ENCODE peak calls at places on chromosome 6, in eight cellular contexts. One of them, this sample, is unnamed.

GRCh38 chr6:27679308-27679967 is 206.5 kb upstream of the ZNF184 start:
- DNase-seq in CD8-positive, alpha-beta T cell: no peak
- DNase-seq in psoas muscle: no peak
- DNase-seq in lung: no peak
- DNase-seq in GM23248: no peak
- DNase-seq in naive thymus-derived CD4-positive, alpha-beta T cell: no peak
- DNase-seq in PC-3: no peak
- DNase-seq in thoracic aorta: no peak
- DNase-seq in this sample: no peak

GRCh38 chr6:17473554-17473953 is 80.2 kb downstream of the CAP2 start:
- DNase-seq in GM23248: no peak
- DNase-seq in lung: no peak
- DNase-seq in CD8-positive, alpha-beta T cell: no peak
- DNase-seq in PC-3: no peak
- DNase-seq in thoracic aorta: no peak
- DNase-seq in psoas muscle: no peak
- DNase-seq in naive thymus-derived CD4-positive, alpha-beta T cell: no peak
- DNase-seq in this sample: no peak

GRCh38 chr6:6546318-6547110 is 42.0 kb upstream of the LY86 start:
- DNase-seq in CD8-positive, alpha-beta T cell: peak; percentile 4
- DNase-seq in psoas muscle: peak; percentile 41
- DNase-seq in lung: peak; percentile 53
- DNase-seq in PC-3: peak; percentile 6
- DNase-seq in thoracic aorta: no peak
- DNase-seq in naive thymus-derived CD4-positive, alpha-beta T cell: no peak
- DNase-seq in GM23248: no peak
- DNase-seq in this sample: no peak

GRCh38 chr6:97524846-97525245 is 241.8 kb upstream of the MMS22L start:
- DNase-seq in thoracic aorta: no peak
- DNase-seq in CD8-positive, alpha-beta T cell: no peak
- DNase-seq in lung: no peak
- DNase-seq in psoas muscle: no peak
- DNase-seq in GM23248: peak; percentile 0
- DNase-seq in naive thymus-derived CD4-positive, alpha-beta T cell: no peak
- DNase-seq in PC-3: peak; percentile 2
- DNase-seq in this sample: peak; percentile 77

GRCh38 chr6:43455034-43455747 is at the start of gene DLK2:
- DNase-seq in lung: no peak
- DNase-seq in GM23248: peak; percentile 33
- DNase-seq in PC-3: no peak
- DNase-seq in CD8-positive, alpha-beta T cell: peak; percentile 17
- DNase-seq in thoracic aorta: no peak
- DNase-seq in naive thymus-derived CD4-positive, alpha-beta T cell: no peak
- DNase-seq in psoas muscle: no peak
- DNase-seq in this sample: no peak

GRCh38 chr6:165676435-165677068 is 13.5 kb upstream of the PDE10A start:
- DNase-seq in GM23248: no peak
- DNase-seq in psoas muscle: no peak
- DNase-seq in CD8-positive, alpha-beta T cell: no peak
- DNase-seq in naive thymus-derived CD4-positive, alpha-beta T cell: no peak
- DNase-seq in thoracic aorta: no peak
- DNase-seq in lung: no peak
- DNase-seq in PC-3: no peak
- DNase-seq in this sample: no peak

GRCh38 chr6:49464691-49465090 is 1.5 kb downstream of the CENPQ start:
- DNase-seq in GM23248: peak; percentile 21
- DNase-seq in PC-3: no peak
- DNase-seq in CD8-positive, alpha-beta T cell: no peak
- DNase-seq in psoas muscle: no peak
- DNase-seq in lung: no peak
- DNase-seq in thoracic aorta: no peak
- DNase-seq in naive thymus-derived CD4-positive, alpha-beta T cell: no peak
- DNase-seq in this sample: no peak

GRCh38 chr6:141077355-141078333 is 1055.1 kb upstream of the GJE1 start:
- DNase-seq in thoracic aorta: no peak
- DNase-seq in naive thymus-derived CD4-positive, alpha-beta T cell: no peak
- DNase-seq in GM23248: peak; percentile 3
- DNase-seq in psoas muscle: no peak
- DNase-seq in lung: no peak
- DNase-seq in PC-3: peak; percentile 47
- DNase-seq in CD8-positive, alpha-beta T cell: no peak
- DNase-seq in this sample: peak; percentile 17

GRCh38 chr6:168870982-168871381 is 382.7 kb downstream of the THBS2 start:
- DNase-seq in naive thymus-derived CD4-positive, alpha-beta T cell: no peak
- DNase-seq in thoracic aorta: no peak
- DNase-seq in CD8-positive, alpha-beta T cell: no peak
- DNase-seq in lung: no peak
- DNase-seq in PC-3: no peak
- DNase-seq in psoas muscle: no peak
- DNase-seq in GM23248: no peak
- DNase-seq in this sample: no peak

GRCh38 chr6:12280458-12280857 is 9.7 kb upstream of the EDN1 start:
- DNase-seq in CD8-positive, alpha-beta T cell: no peak
- DNase-seq in naive thymus-derived CD4-positive, alpha-beta T cell: no peak
- DNase-seq in lung: no peak
- DNase-seq in GM23248: peak; percentile 84
- DNase-seq in psoas muscle: peak; percentile 26
- DNase-seq in PC-3: peak; percentile 72
- DNase-seq in thoracic aorta: no peak
- DNase-seq in this sample: no peak

GRCh38 chr6:85468326-85468725 is 18.4 kb downstream of the NT5E start:
- DNase-seq in GM23248: peak; percentile 76
- DNase-seq in naive thymus-derived CD4-positive, alpha-beta T cell: no peak
- DNase-seq in CD8-positive, alpha-beta T cell: no peak
- DNase-seq in thoracic aorta: no peak
- DNase-seq in lung: no peak
- DNase-seq in psoas muscle: no peak
- DNase-seq in PC-3: no peak
- DNase-seq in this sample: no peak

GRCh38 chr6:57222684-57223077 is 574 bp upstream of the RAB23 start:
- DNase-seq in GM23248: no peak
- DNase-seq in lung: no peak
- DNase-seq in thoracic aorta: no peak
- DNase-seq in naive thymus-derived CD4-positive, alpha-beta T cell: no peak
- DNase-seq in psoas muscle: no peak
- DNase-seq in CD8-positive, alpha-beta T cell: no peak
- DNase-seq in PC-3: no peak
- DNase-seq in this sample: no peak

GRCh38 chr6:15444881-15445280 is 199.0 kb downstream of the JARID2 start:
- DNase-seq in psoas muscle: no peak
- DNase-seq in thoracic aorta: no peak
- DNase-seq in CD8-positive, alpha-beta T cell: no peak
- DNase-seq in GM23248: no peak
- DNase-seq in PC-3: peak; percentile 51
- DNase-seq in lung: no peak
- DNase-seq in naive thymus-derived CD4-positive, alpha-beta T cell: no peak
- DNase-seq in this sample: no peak

GRCh38 chr6:89351632-89352328 is 742 bp downstream of the UBE2J1 start:
- DNase-seq in lung: no peak
- DNase-seq in CD8-positive, alpha-beta T cell: no peak
- DNase-seq in thoracic aorta: no peak
- DNase-seq in psoas muscle: no peak
- DNase-seq in PC-3: peak; percentile 22
- DNase-seq in GM23248: peak; percentile 38
- DNase-seq in naive thymus-derived CD4-positive, alpha-beta T cell: no peak
- DNase-seq in this sample: peak; percentile 15

GRCh38 chr6:56334937-56335336 is 87.6 kb upstream of the COL21A1 start:
- DNase-seq in PC-3: peak; percentile 92
- DNase-seq in lung: no peak
- DNase-seq in naive thymus-derived CD4-positive, alpha-beta T cell: no peak
- DNase-seq in psoas muscle: no peak
- DNase-seq in thoracic aorta: no peak
- DNase-seq in CD8-positive, alpha-beta T cell: no peak
- DNase-seq in GM23248: peak; percentile 88
- DNase-seq in this sample: peak; percentile 75

GRCh38 chr6:143164565-143165105 is 103.9 kb downstream of the AIG1 start:
- DNase-seq in naive thymus-derived CD4-positive, alpha-beta T cell: no peak
- DNase-seq in GM23248: no peak
- DNase-seq in PC-3: no peak
- DNase-seq in thoracic aorta: no peak
- DNase-seq in psoas muscle: no peak
- DNase-seq in CD8-positive, alpha-beta T cell: no peak
- DNase-seq in lung: no peak
- DNase-seq in this sample: no peak

GRCh38 chr6:25298508-25298834 is 19.3 kb downstream of the CARMIL1 start:
- DNase-seq in lung: no peak
- DNase-seq in CD8-positive, alpha-beta T cell: no peak
- DNase-seq in GM23248: no peak
- DNase-seq in naive thymus-derived CD4-positive, alpha-beta T cell: no peak
- DNase-seq in thoracic aorta: no peak
- DNase-seq in psoas muscle: no peak
- DNase-seq in PC-3: no peak
- DNase-seq in this sample: no peak

GRCh38 chr6:34463849-34464248 is 2.0 kb upstream of the PACSIN1 start:
- DNase-seq in psoas muscle: no peak
- DNase-seq in lung: no peak
- DNase-seq in PC-3: no peak
- DNase-seq in GM23248: no peak
- DNase-seq in naive thymus-derived CD4-positive, alpha-beta T cell: no peak
- DNase-seq in thoracic aorta: no peak
- DNase-seq in CD8-positive, alpha-beta T cell: no peak
- DNase-seq in this sample: no peak

GRCh38 chr6:170026272-170027110 is 264.4 kb downstream of the DLL1 start:
- DNase-seq in PC-3: peak; percentile 90
- DNase-seq in CD8-positive, alpha-beta T cell: no peak
- DNase-seq in naive thymus-derived CD4-positive, alpha-beta T cell: no peak
- DNase-seq in lung: peak; percentile 85
- DNase-seq in psoas muscle: no peak
- DNase-seq in GM23248: no peak
- DNase-seq in thoracic aorta: no peak
- DNase-seq in this sample: peak; percentile 99

GRCh38 chr6:16857969-16858592 is 96.8 kb upstream of the ATXN1 start:
- DNase-seq in thoracic aorta: no peak
- DNase-seq in psoas muscle: no peak
- DNase-seq in CD8-positive, alpha-beta T cell: no peak
- DNase-seq in PC-3: no peak
- DNase-seq in naive thymus-derived CD4-positive, alpha-beta T cell: no peak
- DNase-seq in lung: no peak
- DNase-seq in GM23248: no peak
- DNase-seq in this sample: no peak

GRCh38 chr6:66662196-66662595 is 955.2 kb upstream of the EYS start:
- DNase-seq in GM23248: peak; percentile 2
- DNase-seq in CD8-positive, alpha-beta T cell: no peak
- DNase-seq in psoas muscle: no peak
- DNase-seq in naive thymus-derived CD4-positive, alpha-beta T cell: no peak
- DNase-seq in thoracic aorta: no peak
- DNase-seq in lung: no peak
- DNase-seq in PC-3: peak; percentile 52
- DNase-seq in this sample: no peak

GRCh38 chr6:105591053-105591452 is 188.2 kb upstream of the PREP start:
- DNase-seq in naive thymus-derived CD4-positive, alpha-beta T cell: no peak
- DNase-seq in lung: no peak
- DNase-seq in PC-3: peak; percentile 53
- DNase-seq in GM23248: peak; percentile 56
- DNase-seq in CD8-positive, alpha-beta T cell: no peak
- DNase-seq in psoas muscle: no peak
- DNase-seq in thoracic aorta: no peak
- DNase-seq in this sample: peak; percentile 94

DNA sequence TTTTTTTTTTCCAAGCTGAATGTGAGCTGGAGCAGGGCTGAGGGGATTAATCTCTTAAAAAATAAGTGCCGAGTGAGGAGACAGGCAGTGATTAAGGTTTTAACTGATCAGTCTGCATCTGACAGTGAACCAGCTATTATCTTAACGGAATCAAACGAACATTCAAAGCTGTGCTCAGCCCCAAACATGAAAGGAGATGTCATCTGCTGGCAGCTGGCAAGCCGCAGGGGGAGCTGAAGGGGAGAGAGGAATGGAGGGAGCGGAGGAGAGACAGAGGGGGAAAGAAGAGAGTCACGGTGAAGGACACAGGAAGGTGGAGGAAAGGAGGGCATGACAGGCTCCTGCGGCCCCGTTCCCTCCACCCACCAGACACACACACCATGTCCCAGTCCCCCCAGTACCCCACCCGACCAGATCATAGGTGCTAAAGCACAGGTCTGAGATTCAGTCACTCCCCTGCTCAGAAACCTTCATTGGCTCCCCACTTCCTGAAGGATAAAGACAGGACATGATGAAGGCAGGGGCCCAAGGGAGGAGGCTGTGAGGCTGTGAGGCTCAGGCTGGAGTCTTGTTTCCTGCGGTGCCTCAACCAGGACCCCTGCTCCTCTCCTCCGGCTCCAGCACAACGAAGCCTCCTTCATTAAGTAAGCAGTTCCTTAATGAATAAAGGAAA is 80.9 kb downstream of the NCR2 start:
- DNase-seq in thoracic aorta: no peak
- DNase-seq in lung: no peak
- DNase-seq in psoas muscle: no peak
- DNase-seq in CD8-positive, alpha-beta T cell: no peak
- DNase-seq in PC-3: no peak
- DNase-seq in naive thymus-derived CD4-positive, alpha-beta T cell: no peak
- DNase-seq in GM23248: no peak
- DNase-seq in this sample: no peak
- H3K27me3 ChIP-seq in thoracic aorta: no peaks in the 10 kb centered on the region
- H3K27me3 ChIP-seq in lung: no peaks in the 10 kb centered on the region
- H3K27me3 ChIP-seq in psoas muscle: no peaks in the 10 kb centered on the region
- H3K27me3 ChIP-seq in CD8-positive, alpha-beta T cell: peaks cover 7% of the 10 kb centered on the region
- H3K27me3 ChIP-seq in PC-3: peaks cover 98% of the 10 kb centered on the region
- H3K27me3 ChIP-seq in naive thymus-derived CD4-positive, alpha-beta T cell: no peaks in the 10 kb centered on the region
- H3K27me3 ChIP-seq in GM23248: peaks cover 65% of the 10 kb centered on the region
- H3K27me3 ChIP-seq in this sample: peaks cover 96% of the 10 kb centered on the region

GRCh38 chr6:153012856-153013255 is 10.3 kb upstream of the MTRF1L start:
- DNase-seq in lung: no peak
- DNase-seq in CD8-positive, alpha-beta T cell: no peak
- DNase-seq in naive thymus-derived CD4-positive, alpha-beta T cell: no peak
- DNase-seq in PC-3: no peak
- DNase-seq in psoas muscle: no peak
- DNase-seq in thoracic aorta: no peak
- DNase-seq in GM23248: no peak
- DNase-seq in this sample: no peak
- H3K27me3 ChIP-seq in lung: no peaks in the 10 kb centered on the region
- H3K27me3 ChIP-seq in CD8-positive, alpha-beta T cell: no peaks in the 10 kb centered on the region
- H3K27me3 ChIP-seq in naive thymus-derived CD4-positive, alpha-beta T cell: no peaks in the 10 kb centered on the region
- H3K27me3 ChIP-seq in PC-3: no peaks in the 10 kb centered on the region
- H3K27me3 ChIP-seq in psoas muscle: no peaks in the 10 kb centered on the region
- H3K27me3 ChIP-seq in thoracic aorta: no peaks in the 10 kb centered on the region
- H3K27me3 ChIP-seq in GM23248: no peaks in the 10 kb centered on the region
- H3K27me3 ChIP-seq in this sample: peaks cover 5% of the 10 kb centered on the region

GRCh38 chr6:108121612-108122011 is 44.2 kb upstream of the NR2E1 start:
- DNase-seq in lung: no peak
- DNase-seq in GM23248: no peak
- DNase-seq in PC-3: no peak
- DNase-seq in naive thymus-derived CD4-positive, alpha-beta T cell: no peak
- DNase-seq in thoracic aorta: no peak
- DNase-seq in psoas muscle: no peak
- DNase-seq in CD8-positive, alpha-beta T cell: no peak
- DNase-seq in this sample: no peak
- H3K27me3 ChIP-seq in lung: peaks cover 7% of the 10 kb centered on the region
- H3K27me3 ChIP-seq in GM23248: peaks cover 95% of the 10 kb centered on the region
- H3K27me3 ChIP-seq in PC-3: no peaks in the 10 kb centered on the region
- H3K27me3 ChIP-seq in naive thymus-derived CD4-positive, alpha-beta T cell: peaks cover 22% of the 10 kb centered on the region
- H3K27me3 ChIP-seq in thoracic aorta: peaks cover 15% of the 10 kb centered on the region
- H3K27me3 ChIP-seq in psoas muscle: peaks cover 4% of the 10 kb centered on the region
- H3K27me3 ChIP-seq in CD8-positive, alpha-beta T cell: peaks cover 30% of the 10 kb centered on the region
- H3K27me3 ChIP-seq in this sample: peaks cover 98% of the 10 kb centered on the region

DNA sequence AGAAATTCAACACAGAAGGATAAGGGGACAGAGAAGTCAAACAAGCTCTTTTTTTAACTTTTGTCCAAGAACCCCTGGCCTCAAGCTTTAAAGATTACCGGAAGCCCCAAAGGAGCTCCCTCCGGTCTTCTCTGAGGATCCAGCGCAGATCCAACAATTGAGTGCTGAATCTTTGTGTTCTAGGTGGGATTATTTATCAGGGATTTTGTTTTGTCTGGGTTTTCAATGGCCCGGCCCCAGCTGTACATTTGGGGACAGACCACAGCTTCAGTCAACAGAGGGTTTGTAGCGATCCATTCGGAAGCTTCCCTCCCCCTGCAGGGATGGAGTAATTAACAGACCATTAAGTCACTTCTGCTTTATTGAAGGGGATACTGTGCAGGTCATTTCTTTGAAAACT is 7.8 kb downstream of the OLIG3 start:
- DNase-seq in thoracic aorta: no peak
- DNase-seq in CD8-positive, alpha-beta T cell: no peak
- DNase-seq in naive thymus-derived CD4-positive, alpha-beta T cell: no peak
- DNase-seq in GM23248: no peak
- DNase-seq in lung: no peak
- DNase-seq in psoas muscle: no peak
- DNase-seq in PC-3: no peak
- DNase-seq in this sample: no peak
- H3K27me3 ChIP-seq in thoracic aorta: no peaks in the 10 kb centered on the region
- H3K27me3 ChIP-seq in CD8-positive, alpha-beta T cell: peaks cover 59% of the 10 kb centered on the region
- H3K27me3 ChIP-seq in naive thymus-derived CD4-positive, alpha-beta T cell: peaks cover 35% of the 10 kb centered on the region
- H3K27me3 ChIP-seq in GM23248: peaks cover 58% of the 10 kb centered on the region
- H3K27me3 ChIP-seq in lung: peaks cover 12% of the 10 kb centered on the region
- H3K27me3 ChIP-seq in psoas muscle: peaks cover 11% of the 10 kb centered on the region
- H3K27me3 ChIP-seq in PC-3: peaks cover 53% of the 10 kb centered on the region
- H3K27me3 ChIP-seq in this sample: peaks cover 93% of the 10 kb centered on the region

This sample was measured in foreskin keratinocyte.